ENCODE peak calls at places on chromosome 15, in nine cellular contexts. V, A, Q, E, Z, G, B, H and U are unnamed samples.

GRCh38 chr15:57948554-57949289 is 116.8 kb downstream of the ALDH1A2 start:
- DNase-seq in E (no peak), B (no peak), V (no peak), H (no peak), G (no peak), Q (no peak), Z (no peak), A (no peak), U (no peak)

GRCh38 chr15:40770147-40770721 is 454 bp downstream of the C15orf62 start:
- DNase-seq in V (no peak), Z (no peak), A (no peak), H (no peak), G (no peak), B (no peak), E (no peak), Q (peak; percentile 59), U (no peak)

GRCh38 chr15:60026555-60026954 is 22.4 kb downstream of the FOXB1 start:
- DNase-seq in B (no peak), G (no peak), V (no peak), H (no peak), Q (no peak), Z (no peak), A (no peak), E (no peak), U (no peak)

GRCh38 chr15:61051570-61052031 is 177.5 kb downstream of the RORA start:
- DNase-seq in E (peak; percentile 20), V (peak; percentile 39), G (peak; percentile 60), Z (peak; percentile 78), H (peak; percentile 39), A (no peak), Q (no peak), B (peak; percentile 44), U (peak; percentile 13)

GRCh38 chr15:69060744-69061143 is 46.2 kb downstream of the NOX5 start:
- DNase-seq in V (no peak), Z (no peak), B (no peak), A (no peak), Q (no peak), E (no peak), H (no peak), G (no peak), U (no peak)

GRCh38 chr15:73909616-73910015 is 16.6 kb upstream of the LOXL1 start:
- DNase-seq in G (no peak), A (no peak), B (no peak), Q (no peak), E (no peak), Z (no peak), V (no peak), H (no peak), U (no peak)

GRCh38 chr15:70362350-70362749 is 264.6 kb upstream of the TLE3 start:
- DNase-seq in E (no peak), Z (no peak), G (no peak), A (no peak), Q (no peak), B (no peak), V (no peak), H (no peak), U (no peak)

GRCh38 chr15:49832421-49832980 is 211.7 kb downstream of the DTWD1 start:
- DNase-seq in H (peak; percentile 79), G (no peak), Q (no peak), Z (no peak), E (peak; percentile 64), A (peak; percentile 48), V (no peak), B (no peak), U (peak; percentile 27)

GRCh38 chr15:88911766-88912118 is 1.4 kb downstream of the MFGE8 start:
- DNase-seq in Z (peak; percentile 70), V (peak; percentile 45), H (peak; percentile 53), B (no peak), A (no peak), G (no peak), Q (no peak), E (no peak), U (no peak)
- H3K4me1 ChIP-seq in Z (peaks cover 27% of the 10 kb centered on the region), V (peaks cover 73% of the 10 kb centered on the region), H (peaks cover 25% of the 10 kb centered on the region), B (peaks cover 21% of the 10 kb centered on the region), A (peaks cover 26% of the 10 kb centered on the region), G (peaks cover 17% of the 10 kb centered on the region), Q (peaks cover 49% of the 10 kb centered on the region), E (peaks cover 15% of the 10 kb centered on the region), U (peaks cover 15% of the 10 kb centered on the region)

DNA sequence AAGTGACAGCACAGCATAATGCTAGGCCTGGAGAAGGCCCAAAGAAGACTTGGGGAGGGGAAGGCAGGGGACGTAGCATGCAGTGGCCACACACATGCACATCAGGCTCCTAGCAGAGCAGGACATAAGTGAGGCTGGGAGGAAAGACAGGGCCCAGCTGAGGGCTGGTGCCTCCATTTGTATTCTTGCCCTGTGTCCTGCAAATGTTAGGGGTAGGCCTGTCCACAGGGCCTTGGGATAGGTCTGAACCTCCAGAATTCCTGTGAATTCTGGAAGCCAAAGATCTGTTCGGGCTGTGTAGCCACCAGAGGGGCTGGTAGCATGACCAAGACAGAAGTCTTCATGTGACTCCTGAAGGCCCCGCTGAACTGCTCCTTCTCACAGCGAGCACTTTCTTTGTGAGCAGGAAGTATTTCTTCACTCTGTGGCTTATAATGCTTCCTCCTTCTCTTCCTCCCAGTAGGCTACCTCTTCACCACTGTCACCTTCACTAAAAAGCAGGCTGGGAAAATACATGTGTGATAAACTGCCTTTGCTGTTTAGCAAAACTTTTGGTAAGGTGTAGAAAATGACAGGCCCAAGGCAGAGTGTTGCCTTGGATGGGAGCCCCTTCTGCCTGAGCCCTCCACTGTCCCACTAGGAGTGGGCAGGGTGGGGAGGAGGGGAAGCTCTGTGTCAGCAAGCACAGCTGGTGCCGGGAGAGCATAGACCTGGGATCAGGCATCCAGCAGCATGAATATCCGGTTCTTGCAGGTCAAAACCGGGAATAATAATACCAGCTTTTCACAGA is 8.4 kb downstream of the CERS3 start:
- DNase-seq in V (no peak), G (no peak), H (no peak), Z (no peak), Q (no peak), B (no peak), E (no peak), A (no peak), U (no peak)
- H3K4me3 ChIP-seq in V (no peak overlapping the region), G (no peak overlapping the region), H (no peak overlapping the region), Z (no peak overlapping the region), Q (no peak overlapping the region), B (no peak overlapping the region), E (no peak overlapping the region), A (no peak overlapping the region), U (no peak overlapping the region)

GRCh38 chr15:27134481-27134880 is 163.5 kb downstream of the GABRG3 start:
- DNase-seq in H (no peak), B (no peak), V (no peak), Q (no peak), G (no peak), E (no peak), Z (no peak), A (no peak), U (no peak)
- H3K9me3 ChIP-seq in H (peaks cover 1% of the 10 kb centered on the region), B (peaks cover 3% of the 10 kb centered on the region), V (peaks cover 12% of the 10 kb centered on the region), Q (no peaks in the 10 kb centered on the region), G (no peaks in the 10 kb centered on the region), E (no peaks in the 10 kb centered on the region), Z (peaks cover 12% of the 10 kb centered on the region), A (no peaks in the 10 kb centered on the region), U (no peaks in the 10 kb centered on the region)

GRCh38 chr15:76343313-76343996 is 6.9 kb downstream of the ISL2 start:
- DNase-seq in Z (no peak), H (no peak), Q (no peak), G (no peak), V (no peak), E (no peak), A (no peak), B (no peak), U (no peak)
- H3K4me1 ChIP-seq in Z (peaks cover 6% of the 10 kb centered on the region), H (peaks cover 2% of the 10 kb centered on the region), Q (peaks cover 72% of the 10 kb centered on the region), G (peaks cover 8% of the 10 kb centered on the region), V (peaks cover 64% of the 10 kb centered on the region), E (peaks cover 56% of the 10 kb centered on the region), A (peaks cover 14% of the 10 kb centered on the region), B (peaks cover 12% of the 10 kb centered on the region), U (peaks cover 14% of the 10 kb centered on the region)

DNA sequence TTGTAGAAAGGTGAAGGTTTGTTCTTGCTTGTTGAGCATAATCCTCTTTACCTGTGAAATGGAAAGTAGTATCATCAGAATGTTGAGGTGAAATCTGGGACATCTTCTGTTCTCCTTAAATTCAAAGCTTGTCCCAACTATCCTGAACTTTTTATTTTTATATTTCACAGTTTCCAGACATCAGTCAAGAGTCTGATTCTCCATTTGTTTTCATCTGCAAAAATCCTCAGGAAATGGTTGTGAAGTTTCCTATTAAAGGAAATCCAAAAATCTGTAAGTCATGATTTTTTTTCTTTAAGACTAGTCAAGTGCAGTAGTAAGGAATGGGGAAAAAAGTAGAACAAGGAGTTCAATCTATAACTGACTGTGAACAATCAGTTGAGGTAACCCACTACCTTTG is 15.5 kb upstream of the ZNF609 start:
- DNase-seq in V (no peak), A (no peak), B (no peak), Z (no peak), H (no peak), E (no peak), Q (no peak), G (no peak), U (no peak)
- H3K4me3 ChIP-seq in V (no peak overlapping the region), A (no peak overlapping the region), B (no peak overlapping the region), Z (no peak overlapping the region), H (no peak overlapping the region), E (no peak overlapping the region), Q (no peak overlapping the region), G (no peak overlapping the region), U (no peak overlapping the region)

GRCh38 chr15:79919090-79919748 is 22.4 kb upstream of the MTHFS start:
- DNase-seq in V (no peak), B (no peak), E (no peak), Q (no peak), Z (no peak), A (peak; percentile 66), G (peak; percentile 49), H (no peak), U (no peak)

GRCh38 chr15:79916424-79916823 is 19.6 kb upstream of the MTHFS start:
- DNase-seq in G (no peak), H (no peak), V (no peak), E (no peak), B (no peak), Q (no peak), Z (no peak), A (no peak), U (no peak)

GRCh38 chr15:79919749-79920511 is 23.1 kb upstream of the MTHFS start:
- DNase-seq in E (no peak), V (no peak), B (no peak), G (no peak), H (no peak), Z (no peak), A (no peak), Q (no peak), U (no peak)

GRCh38 chr15:79918278-79918677 is 21.5 kb upstream of the MTHFS start:
- DNase-seq in V (no peak), Z (no peak), H (no peak), B (no peak), Q (no peak), A (peak; percentile 72), G (no peak), E (no peak), U (no peak)

GRCh38 chr15:79914728-79915127 is 17.9 kb upstream of the MTHFS start:
- DNase-seq in V (no peak), Q (no peak), A (no peak), H (no peak), E (no peak), G (no peak), Z (no peak), B (no peak), U (no peak)
- H3K9me3 ChIP-seq in V (peaks cover 69% of the 10 kb centered on the region), Q (peaks cover 32% of the 10 kb centered on the region), A (no peaks in the 10 kb centered on the region), H (peaks cover 62% of the 10 kb centered on the region), E (peaks cover 21% of the 10 kb centered on the region), G (peaks cover 3% of the 10 kb centered on the region), Z (peaks cover 38% of the 10 kb centered on the region), B (peaks cover 21% of the 10 kb centered on the region), U (peaks cover 3% of the 10 kb centered on the region)

DNA sequence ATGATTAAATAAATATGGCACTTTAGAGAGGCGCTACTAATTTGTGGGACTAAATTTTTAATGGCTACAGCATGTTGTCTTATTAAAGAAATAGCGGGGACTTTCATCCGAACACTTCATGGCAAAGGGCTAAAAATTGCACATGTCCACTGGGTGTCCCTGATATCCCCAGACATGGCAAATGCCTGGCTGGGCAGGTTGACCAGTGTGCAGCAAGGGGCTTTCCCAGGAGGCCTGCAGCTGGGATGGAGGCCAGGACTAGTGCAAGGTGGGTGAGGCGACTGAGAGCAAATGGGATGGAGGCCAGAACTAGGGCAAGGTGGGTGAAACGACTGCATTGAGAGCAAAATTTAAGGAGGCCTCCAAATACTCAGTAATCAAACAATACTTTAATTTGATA is 167.4 kb upstream of the SMAD3 start:
- DNase-seq in Q (no peak), G (no peak), A (no peak), B (no peak), Z (no peak), V (no peak), E (no peak), H (no peak), U (no peak)
- H3K4me1 ChIP-seq in Q (no peaks in the 10 kb centered on the region), G (no peaks in the 10 kb centered on the region), A (no peaks in the 10 kb centered on the region), B (peaks cover 29% of the 10 kb centered on the region), Z (peaks cover 6% of the 10 kb centered on the region), V (peaks cover 48% of the 10 kb centered on the region), E (peaks cover 9% of the 10 kb centered on the region), H (peaks cover 51% of the 10 kb centered on the region), U (peaks cover 1% of the 10 kb centered on the region)